ENCODE peak calls at places on chromosomes 3 and 15, in nine cellular contexts. C, Q, S, F, A, B, D, I and T are unnamed samples.
A peak's percentile ranks its signal among the peaks of the same experiment; 100 is the strongest.

GRCh38 chr3:127073931-127074820 is 91.3 kb downstream of the PLXNA1 start:
- DNase-seq in D (no peak), A (no peak), Q (no peak), S (peak; percentile 89), I (peak; percentile 48), C (no peak), F (no peak), B (no peak), T (peak; percentile 66)

GRCh38 chr3:159763466-159764210 is 225.0 kb upstream of the IL12A start:
- DNase-seq in F (peak; percentile 84), A (peak; percentile 93), Q (peak; percentile 71), I (peak; percentile 94), C (peak; percentile 89), D (no peak), S (peak; percentile 97), B (peak; percentile 61), T (peak; percentile 93)

GRCh38 chr3:13507791-13508339 is 27.8 kb downstream of the HDAC11 start:
- DNase-seq in S (peak; percentile 89), I (peak; percentile 68), D (no peak), F (peak; percentile 13), C (peak; percentile 37), Q (no peak), A (peak; percentile 24), B (peak; percentile 54), T (peak; percentile 14)

GRCh38 chr3:129768728-129769127 is 124.8 kb downstream of the TMCC1 start:
- DNase-seq in F (no peak), S (no peak), A (no peak), Q (no peak), C (no peak), B (no peak), I (no peak), D (no peak), T (no peak)

GRCh38 chr3:64141476-64141875 is 83.8 kb downstream of the PRICKLE2 start:
- DNase-seq in C (no peak), I (peak; percentile 47), Q (no peak), S (no peak), F (peak; percentile 35), B (no peak), A (no peak), D (no peak), T (peak; percentile 44)

GRCh38 chr3:189260556-189261493 is 89.1 kb downstream of the TPRG1 start:
- DNase-seq in I (peak; percentile 46), D (no peak), F (no peak), Q (no peak), A (no peak), B (no peak), S (no peak), C (no peak), T (no peak)

GRCh38 chr15:71596672-71597071 is 213.7 kb upstream of the NR2E3 start:
- DNase-seq in Q (no peak), S (no peak), B (no peak), D (no peak), A (no peak), C (no peak), I (peak; percentile 54), F (peak; percentile 23), T (no peak)

GRCh38 chr3:38226273-38226672 is 39.3 kb upstream of the SLC22A13 start:
- DNase-seq in C (no peak), B (no peak), I (peak; percentile 81), S (no peak), Q (no peak), A (no peak), D (no peak), F (peak; percentile 47), T (peak; percentile 51)

GRCh38 chr3:57597973-57598351 is 818 bp upstream of the ARF4 start:
- DNase-seq in Q (no peak), C (no peak), B (no peak), A (no peak), F (peak; percentile 45), D (no peak), I (peak; percentile 76), S (no peak), T (no peak)

GRCh38 chr3:129795596-129795995 is 97.9 kb downstream of the TMCC1 start:
- DNase-seq in F (peak; percentile 36), B (no peak), C (no peak), S (peak; percentile 60), Q (peak; percentile 63), I (peak; percentile 80), D (no peak), A (peak; percentile 3), T (peak; percentile 88)

GRCh38 chr15:50183112-50183794 is 1.3 kb downstream of the SLC27A2 start:
- DNase-seq in C (no peak), S (peak; percentile 47), I (peak; percentile 7), D (no peak), Q (no peak), A (no peak), F (no peak), B (no peak), T (no peak)

GRCh38 chr3:148727242-148727641 is 29.5 kb downstream of the AGTR1 start:
- DNase-seq in I (peak; percentile 52), D (peak; percentile 30), C (peak; percentile 77), A (peak; percentile 26), B (no peak), S (no peak), Q (peak; percentile 49), F (no peak), T (no peak)

GRCh38 chr3:101381809-101382208 is 61.4 kb upstream of the IMPG2 start:
- DNase-seq in F (peak; percentile 58), C (peak; percentile 51), S (no peak), A (peak; percentile 51), D (peak; percentile 23), B (no peak), I (peak; percentile 75), Q (peak; percentile 6), T (peak; percentile 21)

GRCh38 chr3:23068016-23068728 is 135.0 kb upstream of the UBE2E2 start:
- DNase-seq in D (no peak), S (no peak), A (no peak), B (no peak), C (peak; percentile 36), I (no peak), F (no peak), Q (no peak), T (no peak)
- H3K4me2 ChIP-seq in D (no peak overlapping the region), S (no peak overlapping the region), A (peak overlapping the region; percentile 8), B (no peak overlapping the region), C (peak overlapping the region; percentile 39), I (no peak overlapping the region), F (no peak overlapping the region), Q (no peak overlapping the region), T (no peak overlapping the region)

GRCh38 chr3:113602836-113603235 is 70.5 kb downstream of the SIDT1 start:
- DNase-seq in Q (no peak), F (no peak), I (peak; percentile 3), B (no peak), A (no peak), D (no peak), S (no peak), C (no peak), T (no peak)

GRCh38 chr3:113601240-113601639 is 68.9 kb downstream of the SIDT1 start:
- DNase-seq in Q (no peak), A (no peak), B (no peak), C (no peak), D (no peak), F (no peak), S (no peak), I (no peak), T (no peak)

GRCh38 chr3:113602256-113602655 is 69.9 kb downstream of the SIDT1 start:
- DNase-seq in B (no peak), F (no peak), I (no peak), A (no peak), Q (no peak), D (no peak), S (no peak), C (no peak), T (no peak)

GRCh38 chr3:113607219-113607596 is 74.9 kb downstream of the SIDT1 start:
- DNase-seq in D (no peak), B (no peak), A (no peak), Q (no peak), C (no peak), F (no peak), I (no peak), S (no peak), T (no peak)

DNA sequence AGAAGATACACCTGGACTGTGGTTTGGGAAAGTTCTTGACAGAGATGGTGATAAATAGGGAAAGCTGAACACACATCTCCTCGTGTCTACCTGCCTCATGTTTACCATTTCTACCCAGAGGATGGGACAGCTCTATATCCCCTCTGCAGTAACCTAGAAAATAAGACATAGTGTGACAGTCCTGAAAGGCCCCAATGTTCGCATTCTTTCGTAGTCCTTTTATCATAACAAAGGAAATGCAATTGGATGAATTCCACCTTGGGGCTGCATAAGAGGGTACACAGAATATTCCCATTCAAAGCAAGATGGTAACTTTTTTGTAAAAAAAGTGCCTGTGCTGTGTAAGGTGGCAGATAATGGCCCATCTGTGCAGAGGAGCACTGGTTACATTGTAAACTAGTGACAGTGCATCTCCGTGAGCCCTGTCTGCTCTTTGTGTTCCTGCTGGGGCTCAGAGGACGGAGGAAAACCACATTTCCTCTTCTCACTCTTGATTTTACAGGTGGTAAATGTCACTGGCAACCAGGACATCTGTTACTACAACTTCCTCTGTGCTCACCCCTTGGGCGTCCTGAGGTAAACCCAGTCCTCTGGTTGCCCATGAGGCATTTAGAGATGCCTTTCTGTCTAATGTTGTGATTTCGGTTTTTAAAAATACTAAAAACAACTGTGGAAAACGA is 74.3 kb downstream of the SIDT1 start:
- DNase-seq in I (no peak), C (no peak), D (no peak), A (no peak), Q (no peak), B (no peak), F (no peak), S (no peak), T (no peak)
- H3K4me2 ChIP-seq in I (no peak overlapping the region), C (no peak overlapping the region), D (peak overlapping the region; percentile 18), A (no peak overlapping the region), Q (no peak overlapping the region), B (no peak overlapping the region), F (peak overlapping the region; percentile 36), S (no peak overlapping the region), T (no peak overlapping the region)

GRCh38 chr3:171840484-171840830 is 2.7 kb upstream of the TMEM212 start:
- DNase-seq in Q (no peak), D (no peak), I (no peak), S (no peak), A (no peak), F (no peak), B (no peak), C (no peak), T (no peak)

GRCh38 chr3:171837698-171838097 is 5.5 kb upstream of the TMEM212 start:
- DNase-seq in F (no peak), A (no peak), I (no peak), S (no peak), B (no peak), D (no peak), Q (no peak), C (no peak), T (no peak)

GRCh38 chr3:171839270-171839669 is 3.9 kb upstream of the TMEM212 start:
- DNase-seq in B (no peak), S (no peak), D (peak; percentile 45), Q (no peak), A (no peak), F (no peak), C (no peak), I (no peak), T (no peak)

GRCh38 chr3:171836836-171837235 is 6.3 kb upstream of the TMEM212 start:
- DNase-seq in D (no peak), F (no peak), Q (no peak), A (no peak), C (no peak), B (no peak), I (no peak), S (no peak), T (no peak)

GRCh38 chr3:171838218-171838720 is 4.9 kb upstream of the TMEM212 start:
- DNase-seq in I (peak; percentile 82), D (peak; percentile 90), B (no peak), F (peak; percentile 78), Q (no peak), S (peak; percentile 49), C (peak; percentile 31), A (peak; percentile 88), T (peak; percentile 23)
- H3K4me2 ChIP-seq in I (peak overlapping the region; percentile 77), D (peak overlapping the region; percentile 60), B (no peak overlapping the region), F (peak overlapping the region; percentile 72), Q (no peak overlapping the region), S (peak overlapping the region; percentile 77), C (no peak overlapping the region), A (peak overlapping the region; percentile 63), T (peak overlapping the region; percentile 45)

GRCh38 chr15:62054979-62055378 is 5.3 kb downstream of the VPS13C start:
- DNase-seq in S (no peak), D (peak; percentile 35), A (no peak), F (no peak), C (no peak), I (no peak), Q (no peak), B (no peak), T (no peak)
- H3K4me2 ChIP-seq in S (no peak overlapping the region), D (peak overlapping the region; percentile 32), A (no peak overlapping the region), F (no peak overlapping the region), C (no peak overlapping the region), I (no peak overlapping the region), Q (no peak overlapping the region), B (no peak overlapping the region), T (no peak overlapping the region)